ENCODE peak calls at places on chromosomes 2 and 18, in eight cellular contexts. X is brain microvascular endothelial cell, W is AG04449, C is Peyer's patch, A is uterus, E is astrocyte of the spinal cord, M is PC-3, U is lower lobe of right lung. Y is an unnamed sample.
A peak's percentile ranks its signal among the peaks of the same experiment; 100 is the strongest.

GRCh38 chr2:31286230-31286629 is 52.3 kb downstream of the EHD3 start:
- DNase-seq in A (no peak), X (no peak), E (no peak), U (no peak), M (peak; percentile 11), W (no peak), C (no peak), Y (no peak)

GRCh38 chr2:10447300-10448207 is 573 bp downstream of the ODC1 start:
- DNase-seq in C (peak; percentile 83), W (no peak), X (peak; percentile 30), E (peak; percentile 44), U (peak; percentile 83), M (peak; percentile 33), A (no peak), Y (no peak)

GRCh38 chr2:74250189-74250631 is 51.8 kb downstream of the MTHFD2 start:
- DNase-seq in E (peak; percentile 33), A (peak; percentile 31), C (peak; percentile 68), U (peak; percentile 57), W (no peak), X (no peak), M (peak; percentile 48), Y (no peak)

GRCh38 chr2:105738658-105739051 is 6.1 kb upstream of the NCK2 start:
- DNase-seq in E (no peak), M (no peak), X (no peak), W (no peak), U (no peak), C (no peak), A (no peak), Y (no peak)

GRCh38 chr2:85589982-85590791 is 5.4 kb upstream of the RNF181 start:
- DNase-seq in U (peak; percentile 72), E (peak; percentile 98), M (peak; percentile 32), C (no peak), A (no peak), X (peak; percentile 71), W (peak; percentile 79), Y (peak; percentile 57)

GRCh38 chr18:11387880-11388279 is 221.5 kb upstream of the SLC35G4 start:
- DNase-seq in W (no peak), C (no peak), U (no peak), X (peak; percentile 77), M (peak; percentile 73), A (no peak), E (no peak), Y (no peak)

GRCh38 chr2:27024188-27024587 is 8.6 kb upstream of the TMEM214 start:
- DNase-seq in E (no peak), A (no peak), W (no peak), X (no peak), C (no peak), M (no peak), U (no peak), Y (no peak)

GRCh38 chr2:85792783-85793441 is 39.1 kb downstream of the ATOH8 start:
- DNase-seq in M (peak; percentile 78), E (peak; percentile 65), W (no peak), U (no peak), C (peak; percentile 35), X (peak; percentile 73), A (no peak), Y (peak; percentile 50)

GRCh38 chr2:24350826-24351626 is 9.3 kb downstream of the ITSN2 start:
- DNase-seq in C (no peak), X (no peak), A (no peak), M (no peak), W (no peak), E (no peak), U (no peak), Y (no peak)

GRCh38 chr2:143937563-143938346 is 582.2 kb downstream of the ZEB2 start:
- DNase-seq in X (no peak), C (no peak), M (no peak), E (no peak), A (no peak), W (no peak), U (no peak), Y (no peak)

GRCh38 chr2:184072470-184072869 is 525.9 kb upstream of the ZNF804A start:
- DNase-seq in M (no peak), W (no peak), U (no peak), E (no peak), C (no peak), A (no peak), X (no peak), Y (no peak)

GRCh38 chr2:59237311-59237710 is 996.2 kb upstream of the FANCL start:
- DNase-seq in W (no peak), C (no peak), U (no peak), X (no peak), A (no peak), E (no peak), M (no peak), Y (no peak)

GRCh38 chr2:84991404-84992151 is 20.6 kb downstream of the KCMF1 start:
- DNase-seq in W (peak; percentile 79), U (no peak), X (peak; percentile 35), M (peak; percentile 80), E (peak; percentile 52), A (no peak), C (no peak), Y (no peak)

GRCh38 chr2:131085646-131086045 is 7.6 kb downstream of the FAM168B start:
- DNase-seq in A (no peak), M (no peak), U (no peak), X (no peak), W (no peak), E (peak; percentile 36), C (no peak), Y (no peak)

GRCh38 chr2:239245872-239246701 is 154.7 kb downstream of the HDAC4 start:
- DNase-seq in E (no peak), A (no peak), W (no peak), U (no peak), C (no peak), X (no peak), M (no peak), Y (no peak)

GRCh38 chr2:206164261-206164862 is 4.7 kb downstream of the EEF1B2 start:
- DNase-seq in E (peak; percentile 40), U (no peak), X (peak; percentile 39), M (peak; percentile 71), C (no peak), A (peak; percentile 28), W (no peak), Y (no peak)

DNA sequence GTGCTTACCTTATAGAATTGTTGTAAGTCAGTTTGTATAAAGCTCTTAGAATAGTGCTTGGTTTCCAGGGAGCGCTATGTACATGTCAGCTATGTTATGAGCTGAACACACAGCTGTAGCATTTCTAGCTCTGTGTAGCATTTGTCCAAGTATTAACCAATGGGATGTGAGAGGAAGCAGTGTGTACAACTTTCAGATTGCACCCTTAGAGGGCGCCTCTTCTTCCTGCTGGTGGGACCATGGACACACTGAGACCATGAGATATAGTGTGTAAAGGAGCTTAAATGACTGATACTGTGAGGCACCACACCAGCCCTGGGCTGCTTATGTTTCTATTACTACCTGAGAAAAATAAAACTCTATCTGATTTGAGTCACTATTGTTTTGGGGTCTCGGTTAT is 380.2 kb downstream of the LNPK start:
- DNase-seq in A (no peak), C (no peak), M (no peak), E (no peak), X (no peak), W (no peak), U (no peak), Y (no peak)
- TF ChIP-seq CTCF in A (no peak), C (no peak), M (peak; percentile 18), E (no peak), X (no peak), W (no peak), U (no peak), Y (no peak)

GRCh38 chr2:48343571-48344440 is 186.1 kb upstream of the STON1 start:
- DNase-seq in E (peak; percentile 83), X (peak; percentile 71), C (no peak), M (peak; percentile 90), U (no peak), W (peak; percentile 26), A (no peak), Y (peak; percentile 79)
- H3K4me3 ChIP-seq in E (peak overlapping the region; percentile 21), X (peak overlapping the region; percentile 42), C (peak overlapping the region; percentile 7), M (peak overlapping the region; percentile 55), U (peak overlapping the region; percentile 10), W (peak overlapping the region; percentile 44), A (no peak overlapping the region), Y (peak overlapping the region; percentile 32)

GRCh38 chr2:23292024-23292423 is 93.0 kb upstream of the KLHL29 start:
- DNase-seq in W (no peak), C (no peak), E (no peak), A (no peak), X (no peak), M (no peak), U (no peak), Y (no peak)
- TF ChIP-seq CTCF in W (no peak), C (no peak), E (no peak), A (no peak), X (no peak), M (no peak), U (no peak), Y (no peak)

GRCh38 chr2:36389081-36389480 is 33.5 kb downstream of the CRIM1 start:
- DNase-seq in X (peak; percentile 56), A (no peak), U (no peak), M (peak; percentile 45), W (no peak), E (peak; percentile 52), C (no peak), Y (no peak)
- H3K4me3 ChIP-seq in X (no peak overlapping the region), A (no peak overlapping the region), U (no peak overlapping the region), M (no peak overlapping the region), W (no peak overlapping the region), E (no peak overlapping the region), C (no peak overlapping the region), Y (no peak overlapping the region)

Y was measured in retinal pigment epithelial cell.